ENCODE peak calls at places on chromosomes 6 and 20, in four cellular contexts. S, C, H and O are unnamed samples.

GRCh38 chr20:13338999-13339411 is 117.9 kb downstream of the ISM1 start:
- DNase-seq in S (no peak), C (no peak), H (no peak), O (no peak)

GRCh38 chr6:11654876-11655275 is 117.3 kb downstream of the TMEM170B start:
- DNase-seq in S (no peak), C (no peak), H (no peak), O (no peak)

GRCh38 chr6:119444642-119445557 is 95.3 kb upstream of the MAN1A1 start:
- DNase-seq in S (no peak), C (no peak), H (no peak), O (no peak)

GRCh38 chr20:23340524-23340923 is 10.1 kb upstream of the NXT1 start:
- DNase-seq in H (peak), C (peak), S (peak), O (peak)

GRCh38 chr6:56541736-56542366 is 100.8 kb downstream of the DST start:
- DNase-seq in C (no peak), S (no peak), H (no peak), O (no peak)

GRCh38 chr6:138465007-138465645 is 34.2 kb downstream of the NHSL1 start:
- DNase-seq in S (no peak), H (no peak), C (no peak), O (no peak)

GRCh38 chr6:152142116-152142515 is 334.6 kb downstream of the ESR1 start:
- DNase-seq in C (no peak), S (no peak), H (no peak), O (no peak)

GRCh38 chr20:39986231-39986904 is 702.7 kb downstream of the MAFB start:
- DNase-seq in H (peak), S (peak), C (peak), O (peak)

GRCh38 chr20:51361258-51361657 is 181.3 kb downstream of the NFATC2 start:
- DNase-seq in C (no peak), H (no peak), S (no peak), O (no peak)

GRCh38 chr6:142944126-142945066 is 580 bp downstream of the HIVEP2 start:
- DNase-seq in C (peak), S (peak), H (peak), O (peak)

GRCh38 chr20:51800769-51801219 is 1.5 kb downstream of the SALL4 start:
- DNase-seq in H (no peak), S (peak), C (no peak), O (peak)

GRCh38 chr6:5851261-5851757 is 155.4 kb downstream of the NRN1 start:
- DNase-seq in S (peak), H (peak), C (no peak), O (peak)

GRCh38 chr6:12034349-12034748 is 22.2 kb downstream of the HIVEP1 start:
- DNase-seq in S (no peak), H (no peak), C (no peak), O (no peak)

GRCh38 chr6:36677753-36678487 is 594 bp upstream of the CDKN1A start:
- DNase-seq in H (no peak), S (no peak), C (no peak), O (no peak)

GRCh38 chr6:140623498-140623897 is 1249.0 kb upstream of the CITED2 start:
- DNase-seq in S (no peak), C (no peak), H (no peak), O (no peak)

GRCh38 chr6:71621918-71622519 is 264.3 kb upstream of the RIMS1 start:
- DNase-seq in C (no peak), H (no peak), S (no peak), O (no peak)

GRCh38 chr6:3744211-3744900 is 7.2 kb downstream of the PXDC1 start:
- DNase-seq in H (no peak), C (peak), S (no peak), O (no peak)

GRCh38 chr6:27809067-27809938 is 102.9 kb downstream of the OR2B2 start:
- DNase-seq in S (no peak), H (no peak), C (no peak), O (no peak)

GRCh38 chr20:38291961-38292360 is 12.0 kb upstream of the BPI start:
- DNase-seq in C (no peak), S (no peak), H (no peak), O (no peak)

GRCh38 chr20:51470907-51471411 is 71.6 kb downstream of the NFATC2 start:
- DNase-seq in S (no peak), C (peak), H (no peak), O (no peak)

GRCh38 chr6:33075568-33076405 is at the start of gene HLA-DPB1:
- DNase-seq in S (no peak), C (no peak), H (no peak), O (no peak)

GRCh38 chr6:79408598-79408997 is 128.6 kb downstream of the LCA5 start:
- DNase-seq in H (no peak), S (no peak), C (no peak), O (no peak)

GRCh38 chr6:117555882-117556498 is 46.3 kb downstream of the GOPC start:
- DNase-seq in S (peak), H (peak), C (peak), O (no peak)

GRCh38 chr20:24948939-24949679 is at the start of gene CST7:
- DNase-seq in C (no peak), S (peak), H (peak), O (no peak)

GRCh38 chr6:142011156-142011555 is 121.6 kb upstream of the GJE1 start:
- DNase-seq in S (no peak), H (no peak), C (no peak), O (no peak)

GRCh38 chr6:2157441-2158127 is 87.8 kb downstream of the GMDS start:
- DNase-seq in C (no peak), S (no peak), H (no peak), O (no peak)

GRCh38 chr6:15945593-15946159 is 183.2 kb upstream of the MYLIP start:
- DNase-seq in H (no peak), C (no peak), S (no peak), O (no peak)

GRCh38 chr6:90083891-90084290 is 189.6 kb downstream of the GJA10 start:
- DNase-seq in S (no peak), C (no peak), H (no peak), O (no peak)

GRCh38 chr6:73586416-73586974 is 65.7 kb upstream of the EEF1A1 start:
- DNase-seq in H (no peak), C (no peak), S (no peak), O (no peak)

GRCh38 chr6:134714679-134715078 is 235.2 kb downstream of the ALDH8A1 start:
- DNase-seq in S (no peak), C (no peak), H (peak), O (no peak)

GRCh38 chr6:160519133-160519532 is 144.9 kb downstream of the LPA start:
- DNase-seq in S (no peak), C (no peak), H (no peak), O (no peak)

GRCh38 chr6:54267798-54268197 is 40.4 kb upstream of the TINAG start:
- DNase-seq in C (no peak), S (peak), H (peak), O (no peak)

GRCh38 chr6:119978274-119978889 is 628.8 kb upstream of the MAN1A1 start:
- DNase-seq in H (no peak), C (no peak), S (peak), O (no peak)

GRCh38 chr6:15110721-15111354 is 135.0 kb upstream of the JARID2 start:
- DNase-seq in C (no peak), H (no peak), S (no peak), O (no peak)

GRCh38 chr6:135182993-135183531 is 2.0 kb downstream of the MYB start:
- DNase-seq in H (peak), C (no peak), S (no peak), O (no peak)

GRCh38 chr20:56941101-56941686 is 312.1 kb downstream of the TFAP2C start:
- DNase-seq in S (no peak), H (no peak), C (no peak), O (no peak)

GRCh38 chr6:163313981-163314380 is 100.5 kb upstream of the QKI start:
- DNase-seq in H (no peak), S (no peak), C (no peak), O (no peak)

GRCh38 chr6:163318071-163318786 is 96.3 kb upstream of the QKI start:
- DNase-seq in H (no peak), S (no peak), C (no peak), O (no peak)

GRCh38 chr6:163310973-163311383 is 103.5 kb upstream of the QKI start:
- DNase-seq in C (no peak), H (no peak), S (no peak), O (no peak)

GRCh38 chr6:163311830-163312229 is 102.7 kb upstream of the QKI start:
- DNase-seq in S (no peak), H (no peak), C (no peak), O (no peak)

GRCh38 chr6:163314791-163315404 is 99.6 kb upstream of the QKI start:
- DNase-seq in S (no peak), H (no peak), C (no peak), O (no peak)
- H3K27ac ChIP-seq in S (peak), H (no peak), C (no peak), O (no peak)

GRCh38 chr20:61123751-61124368 is 128.2 kb upstream of the CDH4 start:
- DNase-seq in S (no peak), C (no peak), H (no peak), O (no peak)
- H3K27ac ChIP-seq in S (no peak), C (no peak), H (no peak), O (no peak)

DNA sequence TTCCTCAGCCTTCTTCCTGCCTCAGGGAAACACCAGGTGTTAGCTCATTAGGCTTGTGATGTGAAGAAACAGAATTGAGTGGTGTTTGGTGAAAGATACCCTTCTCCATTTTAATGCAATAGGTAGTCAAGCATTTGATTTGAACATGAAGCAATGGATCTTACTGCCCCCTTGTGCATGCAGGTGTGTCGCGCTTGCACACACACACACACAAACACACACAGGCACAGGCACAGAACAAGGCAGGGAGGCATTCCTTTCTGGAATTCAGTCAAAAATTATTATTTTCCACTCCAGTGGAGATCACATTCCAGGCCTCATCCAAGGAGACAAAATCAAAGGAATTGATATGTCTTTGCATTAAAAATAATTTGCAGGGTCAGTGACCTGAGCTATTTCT is 667.0 kb upstream of the MARCKS start:
- DNase-seq in C (no peak), S (peak), H (no peak), O (no peak)
- H3K27ac ChIP-seq in C (no peak), S (no peak), H (no peak), O (no peak)

GRCh38 chr6:35370124-35370741 is 27.9 kb downstream of the PPARD start:
- DNase-seq in H (peak), S (no peak), C (peak), O (peak)
- H3K27ac ChIP-seq in H (peak), S (no peak), C (no peak), O (no peak)

GRCh38 chr20:47878601-47879004 is 93.3 kb upstream of the SULF2 start:
- DNase-seq in S (no peak), C (no peak), H (no peak), O (no peak)
- H3K27ac ChIP-seq in S (no peak), C (no peak), H (no peak), O (no peak)

DNA sequence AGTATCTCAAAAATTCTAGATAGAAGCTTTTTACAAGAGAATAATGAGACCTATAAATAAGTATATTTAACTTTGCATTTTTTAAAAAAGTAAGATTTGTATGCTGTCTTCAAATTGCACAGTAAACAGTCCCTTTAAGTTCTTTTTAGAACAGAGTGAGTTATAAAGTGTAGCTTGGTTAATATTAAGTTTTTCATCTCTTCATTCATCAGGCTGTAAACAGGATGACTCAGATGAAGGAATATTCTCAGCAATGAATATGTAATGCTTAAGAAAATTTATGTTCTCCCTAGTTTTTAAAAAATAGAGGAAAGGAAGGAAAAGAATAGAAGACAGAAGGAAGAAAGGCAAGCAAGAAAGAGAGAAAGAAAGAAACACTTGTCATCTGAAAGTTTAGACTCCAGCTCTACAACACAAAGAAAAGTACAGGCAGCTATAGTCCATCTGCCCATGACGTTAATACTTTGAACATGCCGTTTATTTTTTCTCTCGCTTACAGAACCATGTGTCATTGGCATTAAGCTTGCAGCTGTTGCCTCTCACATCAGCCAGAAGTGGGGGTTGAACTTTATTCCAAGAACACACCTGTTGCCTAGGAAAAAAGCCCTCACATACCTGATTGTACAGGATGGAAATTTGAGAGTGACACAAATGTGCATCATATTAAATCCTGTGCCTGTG is 36.1 kb downstream of the CAP2 start:
- DNase-seq in S (no peak), H (no peak), C (no peak), O (no peak)
- H3K27ac ChIP-seq in S (no peak), H (no peak), C (peak), O (peak)

GRCh38 chr6:136783495-136784270 is 8.6 kb downstream of the MAP3K5 start:
- DNase-seq in C (no peak), S (no peak), H (peak), O (peak)
- H3K27ac ChIP-seq in C (no peak), S (no peak), H (peak), O (peak)

GRCh38 chr6:43709654-43710303 is 22.2 kb upstream of the MRPS18A start:
- DNase-seq in C (no peak), S (peak), H (no peak), O (no peak)
- H3K27ac ChIP-seq in C (peak), S (no peak), H (peak), O (peak)